ENCODE peak calls at places on chromosomes 4 and X, in seven cellular contexts. F is T1000, U is WTC11, L is MCF 10A, Q is right lobe of liver, I is tibial artery, T is IMR-90. H is an unnamed sample.

GRCh38 chr4:42015438-42015837 is 25.1 kb downstream of the SLC30A9 start:
- DNase-seq in F (no peak), U (no peak), L (no peak), Q (no peak), I (no peak), T (no peak), H (no peak)

GRCh38 chr4:86972997-86973396 is 38.2 kb downstream of the AFF1 start:
- DNase-seq in F (no peak), U (peak; percentile 19), L (peak; percentile 37), Q (peak; percentile 47), I (no peak), T (no peak), H (no peak)

GRCh38 chr4:1802151-1802715 is 9.1 kb downstream of the FGFR3 start:
- DNase-seq in F (no peak), U (no peak), L (no peak), Q (no peak), I (no peak), T (no peak), H (no peak)

GRCh38 chr4:1989533-1990347 is 19.0 kb downstream of the NELFA start:
- DNase-seq in F (no peak), U (no peak), L (no peak), Q (no peak), I (no peak), T (no peak), H (no peak)

GRCh38 chr4:53119685-53120084 is 246.2 kb downstream of the SCFD2 start:
- DNase-seq in F (peak; percentile 42), U (peak; percentile 33), L (peak; percentile 28), Q (no peak), I (no peak), T (peak; percentile 75), H (peak; percentile 12)

GRCh38 chr4:8128096-8128856 is 30.3 kb downstream of the ABLIM2 start:
- DNase-seq in F (no peak), U (no peak), L (no peak), Q (no peak), I (no peak), T (no peak), H (no peak)

GRCh38 chr4:114015444-114015899 is 36.0 kb upstream of the ARSJ start:
- DNase-seq in F (peak; percentile 76), U (no peak), L (peak; percentile 98), Q (no peak), I (no peak), T (peak; percentile 99), H (peak; percentile 98)

GRCh38 chr4:84063618-84064017 is 435.5 kb downstream of the NKX6-1 start:
- DNase-seq in F (no peak), U (no peak), L (no peak), Q (no peak), I (no peak), T (no peak), H (no peak)

GRCh38 chrX:131264665-131265064 is 24.4 kb downstream of the IGSF1 start:
- DNase-seq in F (no peak), U (no peak), L (no peak), Q (no peak), I (no peak), T (no peak), H (no peak)

GRCh38 chrX:129953881-129954280 is 28.6 kb upstream of the BCORL1 start:
- DNase-seq in F (no peak), U (no peak), L (no peak), Q (no peak), I (no peak), T (no peak), H (no peak)

H was measured in Caki2.